ENCODE peak calls at places on chromosomes 7 and 10, in four cellular contexts. C, M, Q and R are unnamed samples.

GRCh38 chr10:129774736-129775401 is 189.2 kb downstream of the EBF3 start:
- DNase-seq in M (no peak), C (no peak), Q (no peak), R (no peak)

GRCh38 chr10:34489973-34490372 is 325.1 kb downstream of the PARD3 start:
- DNase-seq in Q (no peak), M (no peak), C (peak; percentile 29), R (no peak)

GRCh38 chr10:63515002-63515763 is 6.0 kb upstream of the REEP3 start:
- DNase-seq in Q (no peak), M (peak; percentile 37), C (no peak), R (no peak)

GRCh38 chr10:43138757-43139241 is 554 bp downstream of the CSGALNACT2 start:
- DNase-seq in C (no peak), M (peak; percentile 66), Q (no peak), R (no peak)

GRCh38 chr7:127230192-127230925 is 22.4 kb downstream of the GRM8 start:
- DNase-seq in Q (no peak), M (no peak), C (no peak), R (no peak)

GRCh38 chr7:97020601-97021442 is 3.8 kb downstream of the DLX5 start:
- DNase-seq in Q (no peak), M (no peak), C (no peak), R (no peak)

GRCh38 chr10:125145636-125146035 is 14.7 kb downstream of the CTBP2 start:
- DNase-seq in Q (no peak), M (no peak), C (no peak), R (no peak)

GRCh38 chr10:58291538-58292174 is 22.7 kb downstream of the CISD1 start:
- DNase-seq in C (peak; percentile 24), Q (peak; percentile 27), M (peak; percentile 60), R (peak; percentile 21)

GRCh38 chr7:150648358-150649083 is 16.3 kb upstream of the GIMAP6 start:
- DNase-seq in M (no peak), C (no peak), Q (no peak), R (no peak)

GRCh38 chr7:69761290-69761922 is 163.1 kb downstream of the AUTS2 start:
- DNase-seq in Q (no peak), M (no peak), C (no peak), R (no peak)

GRCh38 chr7:96300487-96300886 is 21.4 kb downstream of the SLC25A13 start:
- DNase-seq in Q (no peak), C (no peak), M (no peak), R (peak; percentile 30)

GRCh38 chr10:72087969-72088878 is at the start of gene SPOCK2:
- DNase-seq in C (no peak), M (no peak), Q (no peak), R (no peak)

GRCh38 chr7:84195295-84196006 is 862 bp upstream of the SEMA3A start:
- DNase-seq in C (no peak), Q (no peak), M (no peak), R (no peak)

GRCh38 chr10:3741688-3742461 is 43.1 kb downstream of the KLF6 start:
- DNase-seq in C (no peak), M (no peak), Q (no peak), R (no peak)

GRCh38 chr10:131452926-131453771 is 141.6 kb upstream of the TCERG1L start:
- DNase-seq in C (no peak), M (no peak), Q (no peak), R (no peak)

GRCh38 chr7:76020031-76020714 is 25.8 kb upstream of the TMEM120A start:
- DNase-seq in C (peak; percentile 47), M (peak; percentile 88), Q (peak; percentile 48), R (peak; percentile 69)

GRCh38 chr10:75195035-75195763 is 15.4 kb upstream of the VDAC2 start:
- DNase-seq in Q (no peak), M (no peak), C (no peak), R (no peak)

GRCh38 chr7:26293569-26294308 is 2.1 kb downstream of the SNX10 start:
- DNase-seq in C (no peak), M (no peak), Q (no peak), R (no peak)
- TF ChIP-seq TCF7L2 in C (no peak), M (no peak), Q (no peak), R (no peak)

DNA sequence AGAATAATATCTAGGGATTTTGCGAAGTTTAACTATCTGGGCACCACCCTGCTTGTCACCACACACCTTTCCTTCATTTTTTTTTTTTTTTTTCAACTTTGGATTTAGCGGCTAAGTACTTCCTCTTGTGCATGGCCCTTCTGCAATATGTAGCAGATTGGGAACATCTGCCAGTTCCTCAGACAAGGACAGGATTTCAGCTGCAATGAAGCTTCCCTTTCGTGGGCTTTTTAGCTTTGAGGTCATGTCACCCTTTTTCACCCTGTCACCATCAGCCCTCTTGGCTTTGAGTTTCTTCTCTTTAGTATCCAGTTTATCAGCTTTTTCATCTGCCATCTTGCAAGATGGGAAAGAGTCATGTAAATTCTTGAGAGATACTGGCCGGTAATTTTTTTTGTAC is 81.6 kb upstream of the ETV1 start:
- DNase-seq in Q (no peak), C (no peak), M (no peak), R (no peak)
- TF ChIP-seq TCF7L2 in Q (no peak), C (no peak), M (no peak), R (no peak)

GRCh38 chr10:93386496-93387369 is 95.4 kb downstream of the MYOF start:
- DNase-seq in C (no peak), M (no peak), Q (no peak), R (no peak)

GRCh38 chr10:93379366-93380042 is 102.6 kb downstream of the MYOF start:
- DNase-seq in M (no peak), C (no peak), Q (no peak), R (no peak)

GRCh38 chr10:93380043-93380565 is 102.0 kb downstream of the MYOF start:
- DNase-seq in M (no peak), C (no peak), Q (no peak), R (no peak)

GRCh38 chr10:93384006-93384405 is 98.1 kb downstream of the MYOF start:
- DNase-seq in M (no peak), C (peak; percentile 93), Q (no peak), R (no peak)

GRCh38 chr10:93383562-93383981 is 98.6 kb downstream of the MYOF start:
- DNase-seq in M (no peak), Q (no peak), C (no peak), R (no peak)
- TF ChIP-seq TCF7L2 in M (no peak), Q (no peak), C (no peak), R (no peak)

DNA sequence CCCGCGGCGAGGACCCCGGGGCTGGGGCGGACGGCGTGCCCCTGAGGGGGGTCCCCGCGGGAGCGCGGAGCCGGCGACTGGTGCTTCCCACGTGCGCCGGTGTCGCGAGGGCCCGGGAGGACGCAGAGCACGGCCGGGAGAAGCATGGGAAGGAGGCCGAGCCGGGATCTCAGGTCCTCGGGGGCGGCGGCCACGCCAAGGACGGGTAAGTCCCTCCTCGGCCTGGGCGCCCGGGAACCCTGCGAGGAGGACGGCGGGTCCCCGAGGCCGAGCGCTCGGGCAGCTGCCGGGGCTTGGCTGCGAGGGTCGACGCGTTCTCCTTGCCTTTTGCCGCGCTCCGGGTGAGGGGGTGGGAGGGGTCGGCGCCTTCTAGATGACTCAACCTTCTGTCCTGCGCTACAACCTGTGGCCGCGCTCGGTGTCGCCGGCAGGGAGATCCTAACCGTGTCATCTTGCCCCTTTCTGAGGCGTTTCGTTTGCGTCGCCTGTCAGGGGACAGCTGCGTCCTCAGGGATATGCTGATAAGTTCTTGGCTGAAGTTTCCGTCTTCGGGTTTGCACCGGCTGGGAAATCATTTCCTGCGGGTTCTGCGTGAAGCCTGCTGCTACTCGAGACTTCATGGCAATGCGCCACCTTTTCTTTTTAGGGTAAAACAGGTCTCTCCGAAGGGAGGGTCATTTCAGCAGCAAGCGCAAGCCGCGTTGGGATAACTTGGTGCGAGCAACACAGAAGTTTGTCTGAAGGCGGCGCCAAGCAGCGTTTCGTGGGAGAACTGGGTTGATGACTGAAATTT is 529 bp downstream of the TASOR2 start:
- DNase-seq in C (peak; percentile 47), M (peak; percentile 88), Q (no peak), R (peak; percentile 53)
- TF ChIP-seq TCF7L2 in C (no peak), M (no peak), Q (no peak), R (no peak)